ENCODE peak calls at places on chromosomes 4 and X, in ten cellular contexts. J, G, H, L, A, V, K, X, S and M are unnamed samples.

GRCh38 chr4:67087897-67088296 is 457.4 kb downstream of the CENPC start:
- DNase-seq in J (peak; percentile 41), G (peak; percentile 35), H (peak; percentile 20), L (peak; percentile 50), A (peak; percentile 1), V (peak; percentile 26), K (no peak), X (peak; percentile 61), S (no peak), M (no peak)

GRCh38 chr4:103067841-103068547 is 8.6 kb downstream of the SLC9B2 start:
- DNase-seq in J (no peak), G (no peak), H (no peak), L (no peak), A (no peak), V (no peak), K (peak; percentile 14), X (no peak), S (peak; percentile 37), M (no peak)

GRCh38 chrX:10450229-10450958 is 170.0 kb downstream of the MID1 start:
- DNase-seq in J (no peak), G (no peak), H (no peak), L (no peak), A (no peak), V (no peak), K (peak; percentile 67), X (no peak), S (peak; percentile 63), M (no peak)

GRCh38 chr4:123339507-123340380 is 56.9 kb upstream of the SPRY1 start:
- DNase-seq in J (no peak), G (no peak), H (no peak), L (peak; percentile 15), A (no peak), V (no peak), K (no peak), X (no peak), S (no peak), M (no peak)

GRCh38 chr4:74414149-74414809 is 30.7 kb upstream of the AREG start:
- DNase-seq in J (no peak), G (no peak), H (no peak), L (no peak), A (no peak), V (no peak), K (no peak), X (no peak), S (no peak), M (no peak)

GRCh38 chrX:97616883-97617510 is 733.3 kb downstream of the RPA4 start:
- DNase-seq in J (no peak), G (no peak), H (no peak), L (no peak), A (peak; percentile 57), V (no peak), K (no peak), X (no peak), S (peak; percentile 69), M (no peak)

GRCh38 chrX:111283446-111283845 is 13.2 kb upstream of the CAPN6 start:
- DNase-seq in J (no peak), G (no peak), H (no peak), L (no peak), A (no peak), V (no peak), K (no peak), X (no peak), S (no peak), M (no peak)

GRCh38 chr4:30722916-30723270 is 2.7 kb downstream of the PCDH7 start:
- DNase-seq in J (no peak), G (no peak), H (no peak), L (peak; percentile 29), A (no peak), V (no peak), K (no peak), X (no peak), S (no peak), M (no peak)

GRCh38 chr4:184331155-184331995 is 113.7 kb upstream of the ENPP6 start:
- DNase-seq in J (peak; percentile 90), G (peak; percentile 85), H (no peak), L (no peak), A (no peak), V (peak; percentile 83), K (peak; percentile 6), X (no peak), S (no peak), M (no peak)

GRCh38 chr4:75605928-75606327 is 24.4 kb downstream of the CDKL2 start:
- DNase-seq in J (no peak), G (no peak), H (no peak), L (no peak), A (no peak), V (no peak), K (peak; percentile 32), X (no peak), S (no peak), M (no peak)

GRCh38 chr4:88008133-88008621 is 742 bp downstream of the PKD2 start:
- DNase-seq in J (peak; percentile 27), G (peak; percentile 35), H (peak; percentile 53), L (peak; percentile 75), A (no peak), V (no peak), K (peak; percentile 59), X (peak; percentile 67), S (no peak), M (peak; percentile 38)

GRCh38 chrX:330726-331144 is 12.1 kb upstream of the GTPBP6 start:
- DNase-seq in J (no peak), G (no peak), H (no peak), L (no peak), A (no peak), V (no peak), K (no peak), X (no peak), S (no peak), M (no peak)

GRCh38 chrX:45428816-45429215 is 228.1 kb upstream of the DIPK2B start:
- DNase-seq in J (no peak), G (no peak), H (no peak), L (no peak), A (no peak), V (no peak), K (no peak), X (no peak), S (no peak), M (no peak)

GRCh38 chrX:101416691-101417090 is 8.7 kb downstream of the HNRNPH2 start:
- DNase-seq in J (no peak), G (no peak), H (no peak), L (no peak), A (no peak), V (no peak), K (no peak), X (no peak), S (no peak), M (no peak)

GRCh38 chr4:52983563-52984303 is 121.6 kb downstream of the RASL11B start:
- DNase-seq in J (no peak), G (no peak), H (no peak), L (peak; percentile 79), A (peak; percentile 50), V (no peak), K (peak; percentile 53), X (no peak), S (no peak), M (no peak)

GRCh38 chr4:40311811-40312346 is 23.3 kb upstream of the CHRNA9 start:
- DNase-seq in J (peak; percentile 48), G (no peak), H (no peak), L (no peak), A (no peak), V (peak; percentile 59), K (no peak), X (no peak), S (no peak), M (no peak)
- H3K27ac ChIP-seq in J (peak overlapping the region; percentile 28), G (no peak overlapping the region), H (no peak overlapping the region), L (no peak overlapping the region), A (no peak overlapping the region), V (peak overlapping the region; percentile 24), K (no peak overlapping the region), X (no peak overlapping the region), S (no peak overlapping the region), M (no peak overlapping the region)

GRCh38 chr4:7103031-7103598 is 35.3 kb upstream of the GRPEL1 start:
- DNase-seq in J (peak; percentile 94), G (peak; percentile 95), H (peak; percentile 91), L (peak; percentile 95), A (peak; percentile 60), V (peak; percentile 92), K (peak; percentile 58), X (peak; percentile 89), S (peak; percentile 25), M (peak; percentile 83)
- H3K27ac ChIP-seq in J (peak overlapping the region; percentile 89), G (peak overlapping the region; percentile 76), H (peak overlapping the region; percentile 97), L (no peak overlapping the region), A (peak overlapping the region; percentile 53), V (peak overlapping the region; percentile 89), K (no peak overlapping the region), X (peak overlapping the region; percentile 83), S (peak overlapping the region; percentile 19), M (peak overlapping the region; percentile 83)

GRCh38 chrX:7145454-7145853 is 2.1 kb upstream of the STS start:
- DNase-seq in J (no peak), G (no peak), H (no peak), L (no peak), A (no peak), V (no peak), K (no peak), X (no peak), S (no peak), M (no peak)

GRCh38 chrX:7147431-7147977 is at the start of gene STS:
- DNase-seq in J (peak; percentile 49), G (peak; percentile 51), H (peak; percentile 42), L (peak; percentile 63), A (no peak), V (peak; percentile 37), K (peak; percentile 26), X (peak; percentile 68), S (no peak), M (peak; percentile 7)

GRCh38 chrX:7146703-7147430 is 645 bp upstream of the STS start:
- DNase-seq in J (peak; percentile 45), G (peak; percentile 43), H (no peak), L (no peak), A (no peak), V (peak; percentile 63), K (no peak), X (no peak), S (no peak), M (no peak)

GRCh38 chrX:7147978-7148824 is at the start of gene PUDP:
- DNase-seq in J (peak; percentile 95), G (peak; percentile 94), H (peak; percentile 79), L (peak; percentile 96), A (peak; percentile 37), V (peak; percentile 94), K (peak; percentile 87), X (peak; percentile 90), S (no peak), M (peak; percentile 61)

GRCh38 chrX:7146026-7146702 is 1.3 kb upstream of the STS start:
- DNase-seq in J (no peak), G (no peak), H (no peak), L (no peak), A (no peak), V (no peak), K (no peak), X (no peak), S (no peak), M (no peak)
- H3K27ac ChIP-seq in J (no peak overlapping the region), G (peak overlapping the region; percentile 92), H (no peak overlapping the region), L (no peak overlapping the region), A (no peak overlapping the region), V (peak overlapping the region; percentile 57), K (no peak overlapping the region), X (no peak overlapping the region), S (no peak overlapping the region), M (no peak overlapping the region)

DNA sequence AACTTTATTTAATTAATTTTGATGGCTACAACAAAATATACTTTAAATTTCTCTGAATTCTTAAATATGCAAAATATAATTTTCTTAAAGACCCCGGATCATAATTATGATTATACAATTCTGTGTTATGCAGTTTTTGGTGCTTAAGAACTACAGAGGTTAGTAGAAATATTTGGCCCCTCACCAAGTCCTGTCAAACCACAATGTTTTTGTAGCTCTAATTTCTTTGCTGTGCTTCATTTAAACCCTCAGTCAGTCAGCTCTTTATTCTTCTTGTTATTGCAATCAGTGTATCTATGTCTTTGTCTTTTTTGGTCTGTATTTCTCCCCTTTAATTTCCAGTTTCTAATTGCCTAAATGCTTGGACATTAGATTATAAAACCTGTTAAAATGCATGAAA is 186.1 kb downstream of the CAMK2D start:
- DNase-seq in J (no peak), G (no peak), H (no peak), L (no peak), A (no peak), V (no peak), K (peak; percentile 16), X (no peak), S (no peak), M (no peak)
- H3K27ac ChIP-seq in J (no peak overlapping the region), G (no peak overlapping the region), H (no peak overlapping the region), L (no peak overlapping the region), A (no peak overlapping the region), V (no peak overlapping the region), K (no peak overlapping the region), X (no peak overlapping the region), S (no peak overlapping the region), M (no peak overlapping the region)